ENCODE peak calls at places on chromosome X, in five cellular contexts. One of them, this sample, is unnamed.
A peak's percentile ranks its signal among the peaks of the same experiment; 100 is the strongest.

GRCh38 chrX:129523076-129524055 is at the start of gene SMARCA1:
- DNase-seq in dorsolateral prefrontal cortex: peak; percentile 41
- DNase-seq in PC-3: peak; percentile 12
- DNase-seq in uterus: peak; percentile 44
- DNase-seq in breast epithelium: no peak
- DNase-seq in this sample: peak; percentile 36

GRCh38 chrX:135185795-135186443 is 14.7 kb upstream of the CT55 start:
- DNase-seq in dorsolateral prefrontal cortex: no peak
- DNase-seq in PC-3: peak; percentile 67
- DNase-seq in uterus: no peak
- DNase-seq in breast epithelium: no peak
- DNase-seq in this sample: peak; percentile 34

GRCh38 chrX:42708222-42708621 is 69.7 kb downstream of the PPP1R2C start:
- DNase-seq in dorsolateral prefrontal cortex: no peak
- DNase-seq in PC-3: no peak
- DNase-seq in uterus: no peak
- DNase-seq in breast epithelium: no peak
- DNase-seq in this sample: no peak

GRCh38 chrX:12967711-12968465 is 7.0 kb upstream of the TMSB4X start:
- DNase-seq in dorsolateral prefrontal cortex: no peak
- DNase-seq in PC-3: no peak
- DNase-seq in uterus: no peak
- DNase-seq in breast epithelium: no peak
- DNase-seq in this sample: no peak

GRCh38 chrX:15915959-15916703 is 61.5 kb upstream of the AP1S2 start:
- DNase-seq in dorsolateral prefrontal cortex: no peak
- DNase-seq in PC-3: no peak
- DNase-seq in uterus: no peak
- DNase-seq in breast epithelium: no peak
- DNase-seq in this sample: no peak

GRCh38 chrX:131633285-131633917 is 89.5 kb downstream of the OR13H1 start:
- DNase-seq in dorsolateral prefrontal cortex: peak; percentile 49
- DNase-seq in PC-3: peak; percentile 68
- DNase-seq in uterus: peak; percentile 29
- DNase-seq in breast epithelium: peak; percentile 18
- DNase-seq in this sample: peak; percentile 29

GRCh38 chrX:17787557-17787956 is 50.3 kb downstream of the SCML1 start:
- DNase-seq in dorsolateral prefrontal cortex: no peak
- DNase-seq in PC-3: no peak
- DNase-seq in uterus: no peak
- DNase-seq in breast epithelium: no peak
- DNase-seq in this sample: no peak

GRCh38 chrX:22922961-22923360 is 76.8 kb upstream of the DDX53 start:
- DNase-seq in dorsolateral prefrontal cortex: no peak
- DNase-seq in PC-3: peak; percentile 10
- DNase-seq in uterus: no peak
- DNase-seq in breast epithelium: no peak
- DNase-seq in this sample: peak; percentile 3

GRCh38 chrX:153307546-153308175 is 13.9 kb downstream of the PNMA6F start:
- DNase-seq in dorsolateral prefrontal cortex: no peak
- DNase-seq in PC-3: no peak
- DNase-seq in uterus: no peak
- DNase-seq in breast epithelium: no peak
- DNase-seq in this sample: no peak

GRCh38 chrX:73817381-73818199 is 254.6 kb downstream of the CHIC1 start:
- DNase-seq in dorsolateral prefrontal cortex: no peak
- DNase-seq in PC-3: peak; percentile 24
- DNase-seq in uterus: no peak
- DNase-seq in breast epithelium: no peak
- DNase-seq in this sample: no peak

GRCh38 chrX:81355436-81355835 is 153.5 kb downstream of the SH3BGRL start:
- DNase-seq in dorsolateral prefrontal cortex: no peak
- DNase-seq in PC-3: no peak
- DNase-seq in uterus: no peak
- DNase-seq in breast epithelium: no peak
- DNase-seq in this sample: no peak

GRCh38 chrX:106963111-106963510 is 36.9 kb downstream of the MORC4 start:
- DNase-seq in dorsolateral prefrontal cortex: no peak
- DNase-seq in PC-3: no peak
- DNase-seq in uterus: no peak
- DNase-seq in breast epithelium: no peak
- DNase-seq in this sample: no peak

GRCh38 chrX:97158270-97158669 is 274.6 kb downstream of the RPA4 start:
- DNase-seq in dorsolateral prefrontal cortex: no peak
- DNase-seq in PC-3: peak; percentile 1
- DNase-seq in uterus: no peak
- DNase-seq in breast epithelium: no peak
- DNase-seq in this sample: no peak

GRCh38 chrX:149010026-149010898 is 494.8 kb downstream of the IDS start:
- DNase-seq in dorsolateral prefrontal cortex: no peak
- DNase-seq in PC-3: no peak
- DNase-seq in uterus: no peak
- DNase-seq in breast epithelium: no peak
- DNase-seq in this sample: no peak

GRCh38 chrX:87736576-87736975 is 219.0 kb downstream of the KLHL4 start:
- DNase-seq in dorsolateral prefrontal cortex: no peak
- DNase-seq in PC-3: no peak
- DNase-seq in uterus: no peak
- DNase-seq in breast epithelium: no peak
- DNase-seq in this sample: no peak

GRCh38 chrX:66622209-66622608 is 16.7 kb downstream of the EDA2R start:
- DNase-seq in dorsolateral prefrontal cortex: no peak
- DNase-seq in PC-3: no peak
- DNase-seq in uterus: no peak
- DNase-seq in breast epithelium: no peak
- DNase-seq in this sample: no peak

GRCh38 chrX:15790766-15791380 is 589 bp downstream of the ZRSR2 start:
- DNase-seq in dorsolateral prefrontal cortex: no peak
- DNase-seq in PC-3: peak; percentile 4
- DNase-seq in uterus: no peak
- DNase-seq in breast epithelium: no peak
- DNase-seq in this sample: no peak

GRCh38 chrX:17635231-17635630 is 102.1 kb upstream of the SCML1 start:
- DNase-seq in dorsolateral prefrontal cortex: no peak
- DNase-seq in PC-3: no peak
- DNase-seq in uterus: no peak
- DNase-seq in breast epithelium: no peak
- DNase-seq in this sample: peak; percentile 5

GRCh38 chrX:11678174-11678573 is 12.5 kb upstream of the ARHGAP6 start:
- DNase-seq in dorsolateral prefrontal cortex: no peak
- DNase-seq in PC-3: peak; percentile 21
- DNase-seq in uterus: peak; percentile 35
- DNase-seq in breast epithelium: no peak
- DNase-seq in this sample: no peak

GRCh38 chrX:2533424-2533823 is 32.6 kb upstream of the DHRSX start:
- DNase-seq in dorsolateral prefrontal cortex: no peak
- DNase-seq in PC-3: no peak
- DNase-seq in uterus: no peak
- DNase-seq in breast epithelium: no peak
- DNase-seq in this sample: no peak

GRCh38 chrX:46317158-46317557 is 228.1 kb downstream of the ZNF674 start:
- DNase-seq in dorsolateral prefrontal cortex: no peak
- DNase-seq in PC-3: peak; percentile 66
- DNase-seq in uterus: no peak
- DNase-seq in breast epithelium: no peak
- DNase-seq in this sample: no peak

GRCh38 chrX:120244735-120245498 is 5.7 kb upstream of the ZBTB33 start:
- DNase-seq in dorsolateral prefrontal cortex: peak; percentile 65
- DNase-seq in PC-3: peak; percentile 90
- DNase-seq in uterus: peak; percentile 73
- DNase-seq in breast epithelium: peak; percentile 72
- DNase-seq in this sample: peak; percentile 56

GRCh38 chrX:69361286-69361926 is 142.7 kb upstream of the NALF2 start:
- DNase-seq in dorsolateral prefrontal cortex: no peak
- DNase-seq in PC-3: peak; percentile 1
- DNase-seq in uterus: peak; percentile 25
- DNase-seq in breast epithelium: no peak
- DNase-seq in this sample: no peak

GRCh38 chrX:57906790-57907189 is 3.5 kb downstream of the ZXDA start:
- DNase-seq in dorsolateral prefrontal cortex: no peak
- DNase-seq in PC-3: no peak
- DNase-seq in uterus: no peak
- DNase-seq in breast epithelium: no peak
- DNase-seq in this sample: no peak

GRCh38 chrX:57902633-57903032 is 7.6 kb downstream of the ZXDA start:
- DNase-seq in dorsolateral prefrontal cortex: no peak
- DNase-seq in PC-3: no peak
- DNase-seq in uterus: no peak
- DNase-seq in breast epithelium: no peak
- DNase-seq in this sample: no peak

GRCh38 chrX:57900961-57901360 is 9.3 kb downstream of the ZXDA start:
- DNase-seq in dorsolateral prefrontal cortex: no peak
- DNase-seq in PC-3: peak; percentile 27
- DNase-seq in uterus: no peak
- DNase-seq in breast epithelium: no peak
- DNase-seq in this sample: no peak

GRCh38 chrX:57904481-57904880 is 5.8 kb downstream of the ZXDA start:
- DNase-seq in dorsolateral prefrontal cortex: no peak
- DNase-seq in PC-3: no peak
- DNase-seq in uterus: no peak
- DNase-seq in breast epithelium: no peak
- DNase-seq in this sample: no peak

GRCh38 chrX:57905141-57905540 is 5.1 kb downstream of the ZXDA start:
- DNase-seq in dorsolateral prefrontal cortex: no peak
- DNase-seq in PC-3: no peak
- DNase-seq in uterus: no peak
- DNase-seq in breast epithelium: no peak
- DNase-seq in this sample: no peak
- H3K4me3 ChIP-seq in dorsolateral prefrontal cortex: peak overlapping the region; percentile 56
- H3K4me3 ChIP-seq in PC-3: no peak overlapping the region
- H3K4me3 ChIP-seq in uterus: no peak overlapping the region
- H3K4me3 ChIP-seq in breast epithelium: peak overlapping the region; percentile 32
- H3K4me3 ChIP-seq in this sample: no peak overlapping the region

GRCh38 chrX:77924320-77924859 is 13.9 kb downstream of the ATP7A start:
- DNase-seq in dorsolateral prefrontal cortex: no peak
- DNase-seq in PC-3: no peak
- DNase-seq in uterus: no peak
- DNase-seq in breast epithelium: no peak
- DNase-seq in this sample: no peak

GRCh38 chrX:77930581-77930980 is 20.1 kb downstream of the ATP7A start:
- DNase-seq in dorsolateral prefrontal cortex: no peak
- DNase-seq in PC-3: no peak
- DNase-seq in uterus: no peak
- DNase-seq in breast epithelium: no peak
- DNase-seq in this sample: no peak

GRCh38 chrX:77922768-77923167 is 12.3 kb downstream of the ATP7A start:
- DNase-seq in dorsolateral prefrontal cortex: no peak
- DNase-seq in PC-3: no peak
- DNase-seq in uterus: no peak
- DNase-seq in breast epithelium: no peak
- DNase-seq in this sample: no peak

DNA sequence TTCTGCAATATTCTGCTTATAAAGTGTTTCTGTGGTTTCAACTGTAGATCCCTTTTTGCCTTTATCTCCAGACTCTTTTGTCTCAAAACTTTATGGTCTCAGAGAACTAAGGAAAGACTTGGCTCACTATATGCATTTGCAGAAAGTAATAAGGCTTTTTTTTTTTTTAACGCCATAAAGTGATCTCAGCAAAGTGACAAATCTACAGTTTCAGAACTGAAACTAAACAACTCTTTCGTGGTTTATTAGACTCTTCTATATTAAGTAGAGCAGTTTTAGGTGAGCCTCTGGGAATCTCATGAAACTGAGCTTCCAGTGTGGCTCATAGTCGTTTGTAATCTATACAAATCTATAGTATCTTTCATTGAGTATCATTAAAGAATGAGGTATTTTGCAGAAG is 15.3 kb downstream of the ATP7A start:
- DNase-seq in dorsolateral prefrontal cortex: no peak
- DNase-seq in PC-3: no peak
- DNase-seq in uterus: no peak
- DNase-seq in breast epithelium: no peak
- DNase-seq in this sample: no peak
- H3K4me3 ChIP-seq in dorsolateral prefrontal cortex: no peak overlapping the region
- H3K4me3 ChIP-seq in PC-3: no peak overlapping the region
- H3K4me3 ChIP-seq in uterus: no peak overlapping the region
- H3K4me3 ChIP-seq in breast epithelium: no peak overlapping the region
- H3K4me3 ChIP-seq in this sample: no peak overlapping the region

GRCh38 chrX:154367474-154368308 is 6.7 kb downstream of the FLNA start:
- DNase-seq in dorsolateral prefrontal cortex: no peak
- DNase-seq in PC-3: no peak
- DNase-seq in uterus: no peak
- DNase-seq in breast epithelium: no peak
- DNase-seq in this sample: no peak
- H3K4me3 ChIP-seq in dorsolateral prefrontal cortex: no peak overlapping the region
- H3K4me3 ChIP-seq in PC-3: peak overlapping the region; percentile 83
- H3K4me3 ChIP-seq in uterus: peak overlapping the region; percentile 2
- H3K4me3 ChIP-seq in breast epithelium: peak overlapping the region; percentile 79
- H3K4me3 ChIP-seq in this sample: no peak overlapping the region

GRCh38 chrX:10195947-10196346 is 39.2 kb downstream of the CLCN4 start:
- DNase-seq in dorsolateral prefrontal cortex: no peak
- DNase-seq in PC-3: no peak
- DNase-seq in uterus: no peak
- DNase-seq in breast epithelium: no peak
- DNase-seq in this sample: no peak

GRCh38 chrX:10197597-10198210 is 40.9 kb downstream of the CLCN4 start:
- DNase-seq in dorsolateral prefrontal cortex: no peak
- DNase-seq in PC-3: no peak
- DNase-seq in uterus: no peak
- DNase-seq in breast epithelium: no peak
- DNase-seq in this sample: no peak

GRCh38 chrX:10195425-10195824 is 38.6 kb downstream of the CLCN4 start:
- DNase-seq in dorsolateral prefrontal cortex: no peak
- DNase-seq in PC-3: no peak
- DNase-seq in uterus: no peak
- DNase-seq in breast epithelium: no peak
- DNase-seq in this sample: no peak

GRCh38 chrX:10198254-10198653 is 41.5 kb downstream of the CLCN4 start:
- DNase-seq in dorsolateral prefrontal cortex: no peak
- DNase-seq in PC-3: no peak
- DNase-seq in uterus: no peak
- DNase-seq in breast epithelium: no peak
- DNase-seq in this sample: no peak

GRCh38 chrX:10199212-10199611 is 42.4 kb downstream of the CLCN4 start:
- DNase-seq in dorsolateral prefrontal cortex: no peak
- DNase-seq in PC-3: no peak
- DNase-seq in uterus: no peak
- DNase-seq in breast epithelium: no peak
- DNase-seq in this sample: no peak
- H3K4me3 ChIP-seq in dorsolateral prefrontal cortex: no peak overlapping the region
- H3K4me3 ChIP-seq in PC-3: no peak overlapping the region
- H3K4me3 ChIP-seq in uterus: no peak overlapping the region
- H3K4me3 ChIP-seq in breast epithelium: no peak overlapping the region
- H3K4me3 ChIP-seq in this sample: no peak overlapping the region

This sample was measured in prostate gland.